ENCODE peak calls at places on chromosome 17, in seven cellular contexts. One of them, this sample, is unnamed.

GRCh38 chr17:36469733-36470132 is 16.7 kb upstream of the ZNHIT3 start:
- DNase-seq in naive thymus-derived CD4-positive, alpha-beta T cell: no peak
- DNase-seq in stimulated activated CD8-positive, alpha-beta memory T cell treated with anti-CD3 and anti-CD28 coated beads, Interleukin-4, amount 100 ng/mL, for 1 hour: no peak
- DNase-seq in occipital lobe: no peak
- DNase-seq in lung microvascular endothelial cell: no peak
- DNase-seq in activated gamma-delta T cell: no peak
- DNase-seq in caudate nucleus: no peak
- DNase-seq in this sample: no peak

GRCh38 chr17:58059141-58059540 is 24.1 kb upstream of the DYNLL2 start:
- DNase-seq in naive thymus-derived CD4-positive, alpha-beta T cell: no peak
- DNase-seq in stimulated activated CD8-positive, alpha-beta memory T cell treated with anti-CD3 and anti-CD28 coated beads, Interleukin-4, amount 100 ng/mL, for 1 hour: no peak
- DNase-seq in lung microvascular endothelial cell: no peak
- DNase-seq in caudate nucleus: no peak
- DNase-seq in activated gamma-delta T cell: no peak
- DNase-seq in occipital lobe: no peak
- DNase-seq in this sample: no peak

GRCh38 chr17:4837471-4838305 is 4.5 kb downstream of the MINK1 start:
- DNase-seq in lung microvascular endothelial cell: no peak
- DNase-seq in naive thymus-derived CD4-positive, alpha-beta T cell: no peak
- DNase-seq in occipital lobe: peak
- DNase-seq in stimulated activated CD8-positive, alpha-beta memory T cell treated with anti-CD3 and anti-CD28 coated beads, Interleukin-4, amount 100 ng/mL, for 1 hour: no peak
- DNase-seq in caudate nucleus: no peak
- DNase-seq in activated gamma-delta T cell: no peak
- DNase-seq in this sample: no peak

GRCh38 chr17:34736611-34737010 is 157.2 kb downstream of the TMEM132E start:
- DNase-seq in occipital lobe: no peak
- DNase-seq in activated gamma-delta T cell: no peak
- DNase-seq in naive thymus-derived CD4-positive, alpha-beta T cell: no peak
- DNase-seq in stimulated activated CD8-positive, alpha-beta memory T cell treated with anti-CD3 and anti-CD28 coated beads, Interleukin-4, amount 100 ng/mL, for 1 hour: no peak
- DNase-seq in lung microvascular endothelial cell: no peak
- DNase-seq in caudate nucleus: no peak
- DNase-seq in this sample: no peak

GRCh38 chr17:83058478-83059167 is 20.8 kb upstream of the METRNL start:
- DNase-seq in lung microvascular endothelial cell: no peak
- DNase-seq in activated gamma-delta T cell: no peak
- DNase-seq in caudate nucleus: no peak
- DNase-seq in stimulated activated CD8-positive, alpha-beta memory T cell treated with anti-CD3 and anti-CD28 coated beads, Interleukin-4, amount 100 ng/mL, for 1 hour: no peak
- DNase-seq in occipital lobe: no peak
- DNase-seq in naive thymus-derived CD4-positive, alpha-beta T cell: no peak
- DNase-seq in this sample: no peak

GRCh38 chr17:69031839-69032238 is 28.9 kb downstream of the ABCA9 start:
- DNase-seq in occipital lobe: no peak
- DNase-seq in activated gamma-delta T cell: no peak
- DNase-seq in lung microvascular endothelial cell: no peak
- DNase-seq in naive thymus-derived CD4-positive, alpha-beta T cell: no peak
- DNase-seq in caudate nucleus: no peak
- DNase-seq in stimulated activated CD8-positive, alpha-beta memory T cell treated with anti-CD3 and anti-CD28 coated beads, Interleukin-4, amount 100 ng/mL, for 1 hour: no peak
- DNase-seq in this sample: no peak

GRCh38 chr17:56597495-56597990 is 4.0 kb downstream of the NOG start:
- DNase-seq in activated gamma-delta T cell: no peak
- DNase-seq in stimulated activated CD8-positive, alpha-beta memory T cell treated with anti-CD3 and anti-CD28 coated beads, Interleukin-4, amount 100 ng/mL, for 1 hour: no peak
- DNase-seq in naive thymus-derived CD4-positive, alpha-beta T cell: peak
- DNase-seq in caudate nucleus: no peak
- DNase-seq in lung microvascular endothelial cell: peak
- DNase-seq in occipital lobe: no peak
- DNase-seq in this sample: peak

GRCh38 chr17:3732171-3732570 is 8.5 kb downstream of the HASPIN start:
- DNase-seq in stimulated activated CD8-positive, alpha-beta memory T cell treated with anti-CD3 and anti-CD28 coated beads, Interleukin-4, amount 100 ng/mL, for 1 hour: no peak
- DNase-seq in naive thymus-derived CD4-positive, alpha-beta T cell: no peak
- DNase-seq in caudate nucleus: no peak
- DNase-seq in lung microvascular endothelial cell: peak
- DNase-seq in occipital lobe: no peak
- DNase-seq in activated gamma-delta T cell: no peak
- DNase-seq in this sample: peak

GRCh38 chr17:77609553-77610517 is 348.7 kb upstream of the TNRC6C start:
- DNase-seq in naive thymus-derived CD4-positive, alpha-beta T cell: peak
- DNase-seq in activated gamma-delta T cell: no peak
- DNase-seq in lung microvascular endothelial cell: peak
- DNase-seq in stimulated activated CD8-positive, alpha-beta memory T cell treated with anti-CD3 and anti-CD28 coated beads, Interleukin-4, amount 100 ng/mL, for 1 hour: no peak
- DNase-seq in occipital lobe: no peak
- DNase-seq in caudate nucleus: no peak
- DNase-seq in this sample: no peak

GRCh38 chr17:13599808-13600398 is 1.8 kb downstream of the HS3ST3A1 start:
- DNase-seq in stimulated activated CD8-positive, alpha-beta memory T cell treated with anti-CD3 and anti-CD28 coated beads, Interleukin-4, amount 100 ng/mL, for 1 hour: no peak
- DNase-seq in caudate nucleus: no peak
- DNase-seq in naive thymus-derived CD4-positive, alpha-beta T cell: no peak
- DNase-seq in lung microvascular endothelial cell: no peak
- DNase-seq in occipital lobe: no peak
- DNase-seq in activated gamma-delta T cell: no peak
- DNase-seq in this sample: no peak

GRCh38 chr17:76232342-76232741 is 8.0 kb downstream of the RNF157 start:
- DNase-seq in lung microvascular endothelial cell: no peak
- DNase-seq in occipital lobe: no peak
- DNase-seq in caudate nucleus: no peak
- DNase-seq in activated gamma-delta T cell: no peak
- DNase-seq in stimulated activated CD8-positive, alpha-beta memory T cell treated with anti-CD3 and anti-CD28 coated beads, Interleukin-4, amount 100 ng/mL, for 1 hour: no peak
- DNase-seq in naive thymus-derived CD4-positive, alpha-beta T cell: no peak
- DNase-seq in this sample: no peak

GRCh38 chr17:64066709-64067108 is 46.3 kb upstream of the ICAM2 start:
- DNase-seq in occipital lobe: no peak
- DNase-seq in stimulated activated CD8-positive, alpha-beta memory T cell treated with anti-CD3 and anti-CD28 coated beads, Interleukin-4, amount 100 ng/mL, for 1 hour: no peak
- DNase-seq in naive thymus-derived CD4-positive, alpha-beta T cell: peak
- DNase-seq in activated gamma-delta T cell: no peak
- DNase-seq in lung microvascular endothelial cell: no peak
- DNase-seq in caudate nucleus: no peak
- DNase-seq in this sample: no peak

GRCh38 chr17:44940768-44941167 is 6.8 kb downstream of the KIF18B start:
- DNase-seq in naive thymus-derived CD4-positive, alpha-beta T cell: no peak
- DNase-seq in lung microvascular endothelial cell: no peak
- DNase-seq in activated gamma-delta T cell: no peak
- DNase-seq in stimulated activated CD8-positive, alpha-beta memory T cell treated with anti-CD3 and anti-CD28 coated beads, Interleukin-4, amount 100 ng/mL, for 1 hour: no peak
- DNase-seq in caudate nucleus: no peak
- DNase-seq in occipital lobe: no peak
- DNase-seq in this sample: no peak

GRCh38 chr17:6755731-6756184 is at the start of gene XAF1:
- DNase-seq in caudate nucleus: no peak
- DNase-seq in occipital lobe: no peak
- DNase-seq in naive thymus-derived CD4-positive, alpha-beta T cell: peak
- DNase-seq in activated gamma-delta T cell: no peak
- DNase-seq in stimulated activated CD8-positive, alpha-beta memory T cell treated with anti-CD3 and anti-CD28 coated beads, Interleukin-4, amount 100 ng/mL, for 1 hour: no peak
- DNase-seq in lung microvascular endothelial cell: no peak
- DNase-seq in this sample: peak

GRCh38 chr17:49575524-49576120 is at the start of gene NXPH3:
- DNase-seq in naive thymus-derived CD4-positive, alpha-beta T cell: peak
- DNase-seq in stimulated activated CD8-positive, alpha-beta memory T cell treated with anti-CD3 and anti-CD28 coated beads, Interleukin-4, amount 100 ng/mL, for 1 hour: no peak
- DNase-seq in lung microvascular endothelial cell: peak
- DNase-seq in caudate nucleus: no peak
- DNase-seq in occipital lobe: no peak
- DNase-seq in activated gamma-delta T cell: no peak
- DNase-seq in this sample: peak

GRCh38 chr17:49574283-49574892 is 1.3 kb upstream of the NXPH3 start:
- DNase-seq in occipital lobe: no peak
- DNase-seq in naive thymus-derived CD4-positive, alpha-beta T cell: no peak
- DNase-seq in stimulated activated CD8-positive, alpha-beta memory T cell treated with anti-CD3 and anti-CD28 coated beads, Interleukin-4, amount 100 ng/mL, for 1 hour: no peak
- DNase-seq in caudate nucleus: no peak
- DNase-seq in activated gamma-delta T cell: no peak
- DNase-seq in lung microvascular endothelial cell: no peak
- DNase-seq in this sample: no peak

GRCh38 chr17:67044940-67045339 is 586 bp downstream of the CACNG1 start:
- DNase-seq in stimulated activated CD8-positive, alpha-beta memory T cell treated with anti-CD3 and anti-CD28 coated beads, Interleukin-4, amount 100 ng/mL, for 1 hour: no peak
- DNase-seq in naive thymus-derived CD4-positive, alpha-beta T cell: no peak
- DNase-seq in occipital lobe: no peak
- DNase-seq in lung microvascular endothelial cell: no peak
- DNase-seq in activated gamma-delta T cell: no peak
- DNase-seq in caudate nucleus: no peak
- DNase-seq in this sample: no peak

GRCh38 chr17:63601439-63602371 is 1.0 kb downstream of the TACO1 start:
- DNase-seq in stimulated activated CD8-positive, alpha-beta memory T cell treated with anti-CD3 and anti-CD28 coated beads, Interleukin-4, amount 100 ng/mL, for 1 hour: no peak
- DNase-seq in lung microvascular endothelial cell: no peak
- DNase-seq in occipital lobe: no peak
- DNase-seq in naive thymus-derived CD4-positive, alpha-beta T cell: peak
- DNase-seq in activated gamma-delta T cell: no peak
- DNase-seq in caudate nucleus: no peak
- DNase-seq in this sample: peak

GRCh38 chr17:59620518-59621259 is 994 bp downstream of the CLTC start:
- DNase-seq in activated gamma-delta T cell: peak
- DNase-seq in naive thymus-derived CD4-positive, alpha-beta T cell: peak
- DNase-seq in stimulated activated CD8-positive, alpha-beta memory T cell treated with anti-CD3 and anti-CD28 coated beads, Interleukin-4, amount 100 ng/mL, for 1 hour: no peak
- DNase-seq in caudate nucleus: no peak
- DNase-seq in lung microvascular endothelial cell: peak
- DNase-seq in occipital lobe: peak
- DNase-seq in this sample: peak

GRCh38 chr17:43545383-43545632 is 832 bp downstream of the ETV4 start:
- DNase-seq in naive thymus-derived CD4-positive, alpha-beta T cell: no peak
- DNase-seq in stimulated activated CD8-positive, alpha-beta memory T cell treated with anti-CD3 and anti-CD28 coated beads, Interleukin-4, amount 100 ng/mL, for 1 hour: no peak
- DNase-seq in occipital lobe: no peak
- DNase-seq in caudate nucleus: no peak
- DNase-seq in activated gamma-delta T cell: peak
- DNase-seq in lung microvascular endothelial cell: peak
- DNase-seq in this sample: no peak

GRCh38 chr17:4594406-4595349 is 10.3 kb downstream of the SMTNL2 start:
- DNase-seq in occipital lobe: no peak
- DNase-seq in lung microvascular endothelial cell: peak
- DNase-seq in activated gamma-delta T cell: no peak
- DNase-seq in stimulated activated CD8-positive, alpha-beta memory T cell treated with anti-CD3 and anti-CD28 coated beads, Interleukin-4, amount 100 ng/mL, for 1 hour: no peak
- DNase-seq in naive thymus-derived CD4-positive, alpha-beta T cell: peak
- DNase-seq in caudate nucleus: no peak
- DNase-seq in this sample: peak

GRCh38 chr17:39062846-39063680 is 88.4 kb downstream of the PLXDC1 start:
- DNase-seq in naive thymus-derived CD4-positive, alpha-beta T cell: no peak
- DNase-seq in caudate nucleus: no peak
- DNase-seq in occipital lobe: no peak
- DNase-seq in stimulated activated CD8-positive, alpha-beta memory T cell treated with anti-CD3 and anti-CD28 coated beads, Interleukin-4, amount 100 ng/mL, for 1 hour: no peak
- DNase-seq in lung microvascular endothelial cell: no peak
- DNase-seq in activated gamma-delta T cell: no peak
- DNase-seq in this sample: peak

GRCh38 chr17:74454197-74455024 is 12.0 kb upstream of the CD300A start:
- DNase-seq in naive thymus-derived CD4-positive, alpha-beta T cell: no peak
- DNase-seq in caudate nucleus: no peak
- DNase-seq in occipital lobe: peak
- DNase-seq in stimulated activated CD8-positive, alpha-beta memory T cell treated with anti-CD3 and anti-CD28 coated beads, Interleukin-4, amount 100 ng/mL, for 1 hour: no peak
- DNase-seq in activated gamma-delta T cell: no peak
- DNase-seq in lung microvascular endothelial cell: no peak
- DNase-seq in this sample: no peak

GRCh38 chr17:82863941-82864720 is 24.3 kb upstream of the ZNF750 start:
- DNase-seq in stimulated activated CD8-positive, alpha-beta memory T cell treated with anti-CD3 and anti-CD28 coated beads, Interleukin-4, amount 100 ng/mL, for 1 hour: peak
- DNase-seq in caudate nucleus: no peak
- DNase-seq in naive thymus-derived CD4-positive, alpha-beta T cell: peak
- DNase-seq in occipital lobe: peak
- DNase-seq in lung microvascular endothelial cell: no peak
- DNase-seq in activated gamma-delta T cell: peak
- DNase-seq in this sample: peak

GRCh38 chr17:9844153-9844552 is 18.4 kb downstream of the GLP2R start:
- DNase-seq in activated gamma-delta T cell: no peak
- DNase-seq in naive thymus-derived CD4-positive, alpha-beta T cell: no peak
- DNase-seq in occipital lobe: no peak
- DNase-seq in lung microvascular endothelial cell: no peak
- DNase-seq in stimulated activated CD8-positive, alpha-beta memory T cell treated with anti-CD3 and anti-CD28 coated beads, Interleukin-4, amount 100 ng/mL, for 1 hour: no peak
- DNase-seq in caudate nucleus: no peak
- DNase-seq in this sample: no peak

GRCh38 chr17:4108397-4108796 is 34.4 kb downstream of the ZZEF1 start:
- DNase-seq in naive thymus-derived CD4-positive, alpha-beta T cell: no peak
- DNase-seq in stimulated activated CD8-positive, alpha-beta memory T cell treated with anti-CD3 and anti-CD28 coated beads, Interleukin-4, amount 100 ng/mL, for 1 hour: no peak
- DNase-seq in occipital lobe: no peak
- DNase-seq in caudate nucleus: no peak
- DNase-seq in activated gamma-delta T cell: no peak
- DNase-seq in lung microvascular endothelial cell: peak
- DNase-seq in this sample: no peak

GRCh38 chr17:50290074-50290702 is 15.9 kb downstream of the TMEM92 start:
- DNase-seq in caudate nucleus: no peak
- DNase-seq in activated gamma-delta T cell: no peak
- DNase-seq in occipital lobe: peak
- DNase-seq in lung microvascular endothelial cell: peak
- DNase-seq in stimulated activated CD8-positive, alpha-beta memory T cell treated with anti-CD3 and anti-CD28 coated beads, Interleukin-4, amount 100 ng/mL, for 1 hour: no peak
- DNase-seq in naive thymus-derived CD4-positive, alpha-beta T cell: no peak
- DNase-seq in this sample: peak

GRCh38 chr17:28551421-28552186 is 820 bp downstream of the UNC119 start:
- DNase-seq in naive thymus-derived CD4-positive, alpha-beta T cell: no peak
- DNase-seq in activated gamma-delta T cell: no peak
- DNase-seq in lung microvascular endothelial cell: no peak
- DNase-seq in caudate nucleus: no peak
- DNase-seq in stimulated activated CD8-positive, alpha-beta memory T cell treated with anti-CD3 and anti-CD28 coated beads, Interleukin-4, amount 100 ng/mL, for 1 hour: no peak
- DNase-seq in occipital lobe: no peak
- DNase-seq in this sample: peak

GRCh38 chr17:45261577-45262515 is at the start of gene SPATA32:
- DNase-seq in activated gamma-delta T cell: peak
- DNase-seq in stimulated activated CD8-positive, alpha-beta memory T cell treated with anti-CD3 and anti-CD28 coated beads, Interleukin-4, amount 100 ng/mL, for 1 hour: no peak
- DNase-seq in naive thymus-derived CD4-positive, alpha-beta T cell: peak
- DNase-seq in lung microvascular endothelial cell: peak
- DNase-seq in caudate nucleus: no peak
- DNase-seq in occipital lobe: peak
- DNase-seq in this sample: peak

GRCh38 chr17:17824780-17825614 is 11.8 kb downstream of the SREBF1 start:
- DNase-seq in lung microvascular endothelial cell: no peak
- DNase-seq in stimulated activated CD8-positive, alpha-beta memory T cell treated with anti-CD3 and anti-CD28 coated beads, Interleukin-4, amount 100 ng/mL, for 1 hour: no peak
- DNase-seq in caudate nucleus: no peak
- DNase-seq in naive thymus-derived CD4-positive, alpha-beta T cell: no peak
- DNase-seq in occipital lobe: no peak
- DNase-seq in activated gamma-delta T cell: no peak
- DNase-seq in this sample: no peak

GRCh38 chr17:17055286-17056166 is 13.3 kb downstream of the MPRIP start:
- DNase-seq in occipital lobe: no peak
- DNase-seq in activated gamma-delta T cell: no peak
- DNase-seq in naive thymus-derived CD4-positive, alpha-beta T cell: no peak
- DNase-seq in caudate nucleus: no peak
- DNase-seq in stimulated activated CD8-positive, alpha-beta memory T cell treated with anti-CD3 and anti-CD28 coated beads, Interleukin-4, amount 100 ng/mL, for 1 hour: no peak
- DNase-seq in lung microvascular endothelial cell: peak
- DNase-seq in this sample: no peak

GRCh38 chr17:30920282-30920681 is 1.5 kb upstream of the ADAP2 start:
- DNase-seq in caudate nucleus: no peak
- DNase-seq in stimulated activated CD8-positive, alpha-beta memory T cell treated with anti-CD3 and anti-CD28 coated beads, Interleukin-4, amount 100 ng/mL, for 1 hour: no peak
- DNase-seq in activated gamma-delta T cell: no peak
- DNase-seq in lung microvascular endothelial cell: peak
- DNase-seq in naive thymus-derived CD4-positive, alpha-beta T cell: no peak
- DNase-seq in occipital lobe: no peak
- DNase-seq in this sample: no peak

This sample was measured in astrocyte of the hippocampus.